ENCODE peak calls at places on chromosomes 3 and 15, in ten cellular contexts. One of them, this sample, is unnamed.

GRCh38 chr3:197392961-197393360 is 94.5 kb upstream of the DLG1 start:
- DNase-seq in right cardiac atrium: no peak
- DNase-seq in OCI-LY7: no peak
- DNase-seq in astrocyte of the spinal cord: no peak
- DNase-seq in H7: peak
- DNase-seq in PC-3: no peak
- DNase-seq in IMR-90: peak
- DNase-seq in fibroblast of pulmonary artery: peak
- DNase-seq in hepatocyte: no peak
- DNase-seq in CD8-positive, alpha-beta T cell: no peak
- DNase-seq in this sample: no peak

GRCh38 chr15:70775160-70775559 is 11.8 kb upstream of the UACA start:
- DNase-seq in H7: no peak
- DNase-seq in PC-3: peak
- DNase-seq in CD8-positive, alpha-beta T cell: no peak
- DNase-seq in astrocyte of the spinal cord: peak
- DNase-seq in right cardiac atrium: no peak
- DNase-seq in OCI-LY7: no peak
- DNase-seq in IMR-90: peak
- DNase-seq in fibroblast of pulmonary artery: peak
- DNase-seq in hepatocyte: no peak
- DNase-seq in this sample: no peak

GRCh38 chr3:18445421-18446066 is 20.4 kb upstream of the SATB1 start:
- DNase-seq in PC-3: no peak
- DNase-seq in H7: no peak
- DNase-seq in hepatocyte: peak
- DNase-seq in IMR-90: no peak
- DNase-seq in fibroblast of pulmonary artery: no peak
- DNase-seq in right cardiac atrium: no peak
- DNase-seq in OCI-LY7: no peak
- DNase-seq in astrocyte of the spinal cord: no peak
- DNase-seq in CD8-positive, alpha-beta T cell: peak
- DNase-seq in this sample: no peak

GRCh38 chr3:182165234-182165633 is 453.5 kb downstream of the SOX2 start:
- DNase-seq in CD8-positive, alpha-beta T cell: no peak
- DNase-seq in astrocyte of the spinal cord: peak
- DNase-seq in fibroblast of pulmonary artery: no peak
- DNase-seq in right cardiac atrium: no peak
- DNase-seq in IMR-90: no peak
- DNase-seq in hepatocyte: peak
- DNase-seq in OCI-LY7: no peak
- DNase-seq in H7: no peak
- DNase-seq in PC-3: peak
- DNase-seq in this sample: no peak

GRCh38 chr3:46276497-46277099 is 34.3 kb downstream of the CCR3 start:
- DNase-seq in hepatocyte: peak
- DNase-seq in IMR-90: no peak
- DNase-seq in PC-3: peak
- DNase-seq in right cardiac atrium: peak
- DNase-seq in astrocyte of the spinal cord: no peak
- DNase-seq in H7: peak
- DNase-seq in fibroblast of pulmonary artery: peak
- DNase-seq in OCI-LY7: peak
- DNase-seq in CD8-positive, alpha-beta T cell: peak
- DNase-seq in this sample: no peak

GRCh38 chr3:137692803-137693431 is 71.2 kb upstream of the SOX14 start:
- DNase-seq in OCI-LY7: peak
- DNase-seq in CD8-positive, alpha-beta T cell: no peak
- DNase-seq in astrocyte of the spinal cord: no peak
- DNase-seq in PC-3: peak
- DNase-seq in IMR-90: no peak
- DNase-seq in right cardiac atrium: no peak
- DNase-seq in fibroblast of pulmonary artery: no peak
- DNase-seq in H7: peak
- DNase-seq in hepatocyte: peak
- DNase-seq in this sample: no peak

GRCh38 chr15:80160570-80161156 is 7.9 kb downstream of the FAH start:
- DNase-seq in right cardiac atrium: peak
- DNase-seq in IMR-90: peak
- DNase-seq in OCI-LY7: peak
- DNase-seq in PC-3: peak
- DNase-seq in astrocyte of the spinal cord: peak
- DNase-seq in CD8-positive, alpha-beta T cell: no peak
- DNase-seq in H7: peak
- DNase-seq in fibroblast of pulmonary artery: peak
- DNase-seq in hepatocyte: peak
- DNase-seq in this sample: peak

GRCh38 chr3:153960701-153961100 is 160.5 kb upstream of the ARHGEF26 start:
- DNase-seq in IMR-90: no peak
- DNase-seq in astrocyte of the spinal cord: no peak
- DNase-seq in right cardiac atrium: no peak
- DNase-seq in PC-3: no peak
- DNase-seq in hepatocyte: no peak
- DNase-seq in OCI-LY7: no peak
- DNase-seq in fibroblast of pulmonary artery: no peak
- DNase-seq in CD8-positive, alpha-beta T cell: no peak
- DNase-seq in H7: no peak
- DNase-seq in this sample: no peak

GRCh38 chr15:100899601-100900000 is 19.6 kb upstream of the LRRK1 start:
- DNase-seq in IMR-90: no peak
- DNase-seq in H7: no peak
- DNase-seq in right cardiac atrium: no peak
- DNase-seq in astrocyte of the spinal cord: no peak
- DNase-seq in fibroblast of pulmonary artery: no peak
- DNase-seq in hepatocyte: no peak
- DNase-seq in PC-3: no peak
- DNase-seq in CD8-positive, alpha-beta T cell: no peak
- DNase-seq in OCI-LY7: no peak
- DNase-seq in this sample: no peak

GRCh38 chr3:179229177-179229576 is 21.7 kb downstream of the KCNMB3 start:
- DNase-seq in fibroblast of pulmonary artery: no peak
- DNase-seq in CD8-positive, alpha-beta T cell: no peak
- DNase-seq in right cardiac atrium: no peak
- DNase-seq in PC-3: no peak
- DNase-seq in IMR-90: no peak
- DNase-seq in hepatocyte: no peak
- DNase-seq in OCI-LY7: no peak
- DNase-seq in astrocyte of the spinal cord: no peak
- DNase-seq in H7: no peak
- DNase-seq in this sample: no peak

GRCh38 chr3:45816544-45816943 is 20.2 kb upstream of the SLC6A20 start:
- DNase-seq in OCI-LY7: no peak
- DNase-seq in PC-3: peak
- DNase-seq in H7: no peak
- DNase-seq in IMR-90: peak
- DNase-seq in hepatocyte: no peak
- DNase-seq in fibroblast of pulmonary artery: peak
- DNase-seq in CD8-positive, alpha-beta T cell: no peak
- DNase-seq in astrocyte of the spinal cord: no peak
- DNase-seq in right cardiac atrium: no peak
- DNase-seq in this sample: no peak

GRCh38 chr3:38507120-38507519 is 11.0 kb downstream of the EXOG start:
- DNase-seq in astrocyte of the spinal cord: no peak
- DNase-seq in PC-3: no peak
- DNase-seq in H7: no peak
- DNase-seq in hepatocyte: no peak
- DNase-seq in OCI-LY7: no peak
- DNase-seq in CD8-positive, alpha-beta T cell: no peak
- DNase-seq in fibroblast of pulmonary artery: no peak
- DNase-seq in right cardiac atrium: no peak
- DNase-seq in IMR-90: no peak
- DNase-seq in this sample: no peak

GRCh38 chr3:16484216-16484615 is 29.3 kb downstream of the RFTN1 start:
- DNase-seq in right cardiac atrium: no peak
- DNase-seq in fibroblast of pulmonary artery: peak
- DNase-seq in hepatocyte: peak
- DNase-seq in CD8-positive, alpha-beta T cell: no peak
- DNase-seq in OCI-LY7: no peak
- DNase-seq in H7: no peak
- DNase-seq in PC-3: no peak
- DNase-seq in astrocyte of the spinal cord: peak
- DNase-seq in IMR-90: peak
- DNase-seq in this sample: no peak

GRCh38 chr15:99446565-99447496 is 119.0 kb upstream of the MEF2A start:
- DNase-seq in OCI-LY7: no peak
- DNase-seq in astrocyte of the spinal cord: no peak
- DNase-seq in PC-3: no peak
- DNase-seq in fibroblast of pulmonary artery: no peak
- DNase-seq in H7: peak
- DNase-seq in CD8-positive, alpha-beta T cell: peak
- DNase-seq in right cardiac atrium: peak
- DNase-seq in IMR-90: no peak
- DNase-seq in hepatocyte: no peak
- DNase-seq in this sample: peak

DNA sequence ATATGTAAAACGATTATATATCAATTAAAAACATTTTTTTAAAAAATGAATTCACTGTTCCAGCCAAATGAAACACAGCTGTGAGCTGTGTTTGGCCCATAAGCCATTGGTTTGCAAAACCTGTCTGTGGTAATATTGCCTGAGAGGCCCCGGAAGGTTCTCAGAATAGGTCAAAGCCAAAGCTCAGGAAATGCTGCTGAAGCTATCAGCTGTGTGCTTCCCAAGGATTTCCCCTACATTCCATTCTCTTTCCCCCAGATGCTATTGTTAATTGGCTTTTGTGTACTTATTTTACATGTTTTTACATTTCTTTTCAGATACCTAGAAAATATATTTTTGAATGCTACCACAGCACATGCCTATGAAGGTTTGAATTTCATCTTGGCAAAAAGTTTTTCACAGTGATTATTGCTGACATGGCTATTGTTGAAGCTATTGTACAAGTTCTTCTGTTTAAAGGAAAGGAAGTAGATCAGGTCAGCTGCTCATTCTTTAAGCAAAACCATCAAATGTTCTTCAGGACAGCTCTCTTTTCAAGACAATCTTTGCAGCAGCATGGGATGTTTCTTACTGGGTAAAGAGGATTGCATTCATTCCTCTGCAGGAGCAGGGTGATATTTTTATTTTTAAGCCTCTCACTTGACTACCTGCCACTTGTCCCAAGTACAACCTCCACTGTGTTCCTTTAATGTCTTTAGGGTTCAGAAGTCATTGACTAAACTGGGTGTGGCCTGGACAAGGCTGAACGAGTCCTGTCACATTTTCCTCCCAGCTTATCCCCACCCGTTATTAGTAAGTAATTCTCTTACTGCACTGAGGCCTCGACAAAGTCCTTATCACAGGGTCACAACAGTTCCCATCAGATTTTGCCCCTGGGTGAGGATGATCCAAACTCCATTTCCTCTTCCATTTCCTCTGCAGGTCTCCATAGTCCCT is 26.3 kb upstream of the BNC1 start:
- DNase-seq in astrocyte of the spinal cord: no peak
- DNase-seq in hepatocyte: no peak
- DNase-seq in PC-3: peak
- DNase-seq in H7: peak
- DNase-seq in OCI-LY7: no peak
- DNase-seq in CD8-positive, alpha-beta T cell: no peak
- DNase-seq in fibroblast of pulmonary artery: peak
- DNase-seq in right cardiac atrium: no peak
- DNase-seq in IMR-90: no peak
- DNase-seq in this sample: no peak
- H3K4me3 ChIP-seq in astrocyte of the spinal cord: no peak
- H3K4me3 ChIP-seq in hepatocyte: no peak
- H3K4me3 ChIP-seq in PC-3: no peak
- H3K4me3 ChIP-seq in H7: no peak
- H3K4me3 ChIP-seq in OCI-LY7: no peak
- H3K4me3 ChIP-seq in CD8-positive, alpha-beta T cell: no peak
- H3K4me3 ChIP-seq in fibroblast of pulmonary artery: no peak
- H3K4me3 ChIP-seq in right cardiac atrium: no peak
- H3K4me3 ChIP-seq in IMR-90: no peak
- H3K4me3 ChIP-seq in this sample: no peak

GRCh38 chr3:89104499-89104898 is 2.9 kb upstream of the EPHA3 start:
- DNase-seq in IMR-90: no peak
- DNase-seq in OCI-LY7: no peak
- DNase-seq in H7: no peak
- DNase-seq in hepatocyte: no peak
- DNase-seq in fibroblast of pulmonary artery: no peak
- DNase-seq in PC-3: no peak
- DNase-seq in astrocyte of the spinal cord: no peak
- DNase-seq in CD8-positive, alpha-beta T cell: no peak
- DNase-seq in right cardiac atrium: no peak
- DNase-seq in this sample: no peak
- H3K4me3 ChIP-seq in IMR-90: no peak
- H3K4me3 ChIP-seq in OCI-LY7: no peak
- H3K4me3 ChIP-seq in H7: no peak
- H3K4me3 ChIP-seq in hepatocyte: no peak
- H3K4me3 ChIP-seq in fibroblast of pulmonary artery: no peak
- H3K4me3 ChIP-seq in PC-3: no peak
- H3K4me3 ChIP-seq in astrocyte of the spinal cord: no peak
- H3K4me3 ChIP-seq in CD8-positive, alpha-beta T cell: no peak
- H3K4me3 ChIP-seq in right cardiac atrium: no peak
- H3K4me3 ChIP-seq in this sample: no peak

DNA sequence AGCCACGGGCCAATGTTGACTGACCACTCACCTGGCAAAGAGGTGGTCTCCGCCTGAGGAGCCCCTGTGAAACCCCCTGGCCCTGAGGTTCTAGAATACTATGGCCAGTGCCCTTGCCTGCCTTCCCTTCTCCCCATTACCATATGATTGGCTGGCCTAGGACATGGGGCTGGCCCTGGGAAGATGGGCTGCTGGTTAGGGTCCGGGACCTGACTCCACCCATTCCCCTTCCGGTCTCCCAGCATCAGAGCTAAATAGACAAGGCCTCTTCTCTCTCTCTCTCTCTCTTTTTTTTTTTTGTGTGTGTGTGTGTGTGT is 3.8 kb downstream of the CSK start:
- DNase-seq in PC-3: no peak
- DNase-seq in hepatocyte: no peak
- DNase-seq in astrocyte of the spinal cord: no peak
- DNase-seq in IMR-90: no peak
- DNase-seq in fibroblast of pulmonary artery: no peak
- DNase-seq in OCI-LY7: peak
- DNase-seq in right cardiac atrium: peak
- DNase-seq in H7: no peak
- DNase-seq in CD8-positive, alpha-beta T cell: no peak
- DNase-seq in this sample: no peak
- H3K4me3 ChIP-seq in PC-3: no peak
- H3K4me3 ChIP-seq in hepatocyte: no peak
- H3K4me3 ChIP-seq in astrocyte of the spinal cord: no peak
- H3K4me3 ChIP-seq in IMR-90: no peak
- H3K4me3 ChIP-seq in fibroblast of pulmonary artery: no peak
- H3K4me3 ChIP-seq in OCI-LY7: peak
- H3K4me3 ChIP-seq in right cardiac atrium: no peak
- H3K4me3 ChIP-seq in H7: no peak
- H3K4me3 ChIP-seq in CD8-positive, alpha-beta T cell: peak
- H3K4me3 ChIP-seq in this sample: no peak

GRCh38 chr3:66377800-66378199 is 123.0 kb downstream of the LRIG1 start:
- DNase-seq in right cardiac atrium: no peak
- DNase-seq in H7: no peak
- DNase-seq in hepatocyte: no peak
- DNase-seq in IMR-90: no peak
- DNase-seq in PC-3: no peak
- DNase-seq in OCI-LY7: no peak
- DNase-seq in fibroblast of pulmonary artery: no peak
- DNase-seq in CD8-positive, alpha-beta T cell: no peak
- DNase-seq in astrocyte of the spinal cord: no peak
- DNase-seq in this sample: no peak
- H3K4me3 ChIP-seq in right cardiac atrium: no peak
- H3K4me3 ChIP-seq in H7: no peak
- H3K4me3 ChIP-seq in hepatocyte: no peak
- H3K4me3 ChIP-seq in IMR-90: no peak
- H3K4me3 ChIP-seq in PC-3: no peak
- H3K4me3 ChIP-seq in OCI-LY7: no peak
- H3K4me3 ChIP-seq in fibroblast of pulmonary artery: no peak
- H3K4me3 ChIP-seq in CD8-positive, alpha-beta T cell: no peak
- H3K4me3 ChIP-seq in astrocyte of the spinal cord: no peak
- H3K4me3 ChIP-seq in this sample: no peak

This sample was measured in aorta.